ENCODE peak calls at places on chromosomes 4 and X, in four cellular contexts. Z is DMS79 treated with DMSO at 0.1 percent for 48 hours, X is Caco-2, O is colonic mucosa. M is an unnamed sample.

GRCh38 chr4:26141101-26141830 is 179.5 kb upstream of the RBPJ start:
- DNase-seq in X (no peak), Z (no peak), O (no peak), M (no peak)

GRCh38 chr4:102047616-102048015 is 257.1 kb downstream of the BANK1 start:
- DNase-seq in Z (no peak), O (no peak), X (no peak), M (no peak)

GRCh38 chrX:47146936-47147859 is 2.2 kb downstream of the RBM10 start:
- DNase-seq in Z (no peak), O (no peak), X (no peak), M (peak)

GRCh38 chrX:103793541-103793932 is 16.9 kb downstream of the PLP1 start:
- DNase-seq in O (no peak), Z (no peak), X (no peak), M (no peak)

GRCh38 chr4:113153529-113154101 is 104.2 kb downstream of the ANK2 start:
- DNase-seq in Z (peak), O (no peak), X (peak), M (no peak)

GRCh38 chr4:139628184-139629012 is 37.2 kb upstream of the MGST2 start:
- DNase-seq in Z (peak), O (no peak), X (no peak), M (no peak)

GRCh38 chrX:19791562-19791961 is 95.8 kb downstream of the SH3KBP1 start:
- DNase-seq in Z (no peak), X (no peak), O (no peak), M (no peak)

GRCh38 chrX:3066555-3066954 is 25.3 kb downstream of the ARSF start:
- DNase-seq in O (no peak), X (no peak), Z (no peak), M (peak)

GRCh38 chr4:40152642-40153041 is 44.2 kb upstream of the RHOH start:
- DNase-seq in X (no peak), Z (no peak), O (no peak), M (no peak)

GRCh38 chr4:167456619-167457018 is 222.3 kb upstream of the SPOCK3 start:
- DNase-seq in Z (no peak), O (no peak), X (no peak), M (no peak)

GRCh38 chrX:11557120-11557519 is 108.6 kb downstream of the ARHGAP6 start:
- DNase-seq in X (no peak), Z (no peak), O (no peak), M (no peak)

GRCh38 chrX:37779857-37780256 is at the start of gene CYBB:
- DNase-seq in Z (no peak), O (no peak), X (no peak), M (no peak)

GRCh38 chr4:103415801-103416200 is 217.7 kb upstream of the CENPE start:
- DNase-seq in Z (no peak), X (peak), O (no peak), M (no peak)

GRCh38 chr4:76083386-76083785 is 8.9 kb downstream of the ART3 start:
- DNase-seq in X (no peak), O (no peak), Z (no peak), M (no peak)

GRCh38 chr4:8280158-8280875 is 10.8 kb downstream of the HTRA3 start:
- DNase-seq in X (no peak), O (no peak), Z (no peak), M (peak)

GRCh38 chrX:17592117-17592516 is 145.2 kb upstream of the SCML1 start:
- DNase-seq in O (no peak), X (no peak), Z (no peak), M (no peak)

GRCh38 chrX:130100180-130100579 is 10.1 kb downstream of the ELF4 start:
- DNase-seq in X (no peak), Z (peak), O (peak), M (no peak)

GRCh38 chr4:139214039-139214534 is 37.1 kb upstream of the ELF2 start:
- DNase-seq in O (no peak), X (no peak), Z (peak), M (peak)

GRCh38 chr4:185237185-185237584 is 27.8 kb downstream of the SNX25 start:
- DNase-seq in O (no peak), X (no peak), Z (no peak), M (no peak)

GRCh38 chrX:31233941-31234496 is 162.2 kb upstream of the FTHL17 start:
- DNase-seq in O (no peak), Z (no peak), X (no peak), M (no peak)

GRCh38 chr4:74439952-74440351 is 5.0 kb upstream of the AREG start:
- DNase-seq in O (no peak), Z (no peak), X (no peak), M (no peak)

GRCh38 chr4:75696036-75696435 is 22.8 kb upstream of the G3BP2 start:
- DNase-seq in Z (no peak), X (peak), O (peak), M (no peak)

GRCh38 chrX:119757979-119758681 is at the start of gene SOWAHD:
- DNase-seq in O (peak), X (peak), Z (peak), M (peak)

GRCh38 chr4:99276454-99276853 is 14.3 kb downstream of the ADH1A start:
- DNase-seq in O (no peak), X (no peak), Z (no peak), M (no peak)

GRCh38 chrX:40172980-40173661 is 75.4 kb upstream of the BCOR start:
- DNase-seq in O (peak), Z (no peak), X (no peak), M (no peak)

GRCh38 chr4:1984406-1985191 is 24.2 kb downstream of the NELFA start:
- DNase-seq in X (no peak), O (peak), Z (no peak), M (no peak)

GRCh38 chr4:48538358-48538757 is 48.3 kb downstream of the ZAR1 start:
- DNase-seq in O (no peak), X (no peak), Z (no peak), M (no peak)

GRCh38 chrX:49029876-49030275 is 13.3 kb downstream of the TFE3 start:
- DNase-seq in Z (no peak), X (peak), O (peak), M (no peak)

GRCh38 chr4:8045909-8046308 is 106.2 kb upstream of the AFAP1 start:
- DNase-seq in O (no peak), Z (no peak), X (peak), M (no peak)

GRCh38 chrX:40132751-40133150 is 35.0 kb upstream of the BCOR start:
- DNase-seq in O (no peak), Z (no peak), X (no peak), M (peak)

GRCh38 chr4:5940470-5941203 is 47.8 kb upstream of the CRMP1 start:
- DNase-seq in Z (peak), X (no peak), O (no peak), M (no peak)

GRCh38 chr4:54547299-54548097 is 110.3 kb upstream of the KIT start:
- DNase-seq in O (peak), Z (no peak), X (no peak), M (no peak)